ENCODE peak calls at places on chromosomes 3 and 15, in five cellular contexts. S is fibroblast of mammary gland, K is hepatocyte, X is mesothelial cell of epicardium, H is cardiac fibroblast. M is an unnamed sample.

GRCh38 chr3:15206662-15207576 is 873 bp downstream of the CAPN7 start:
- DNase-seq in S (peak; percentile 55), X (no peak), H (peak; percentile 36), K (peak; percentile 59), M (peak; percentile 57)

GRCh38 chr3:169239756-169240155 is 423.8 kb downstream of the MECOM start:
- DNase-seq in S (no peak), H (no peak), X (no peak), K (no peak), M (no peak)

GRCh38 chr3:101240719-101241118 is 79.7 kb downstream of the IMPG2 start:
- DNase-seq in X (no peak), H (no peak), K (no peak), S (no peak), M (no peak)

GRCh38 chr3:166446291-166446690 is 609.1 kb upstream of the BCHE start:
- DNase-seq in X (no peak), H (no peak), S (peak; percentile 46), K (no peak), M (no peak)

GRCh38 chr15:26891448-26891881 is 24.6 kb downstream of the GABRA5 start:
- DNase-seq in H (peak; percentile 53), X (no peak), K (peak; percentile 88), S (peak; percentile 56), M (peak; percentile 29)

GRCh38 chr15:40493089-40493840 is 22.5 kb downstream of the CHST14 start:
- DNase-seq in H (no peak), X (no peak), K (no peak), S (peak; percentile 34), M (no peak)

GRCh38 chr3:105062853-105063252 is 303.9 kb upstream of the ALCAM start:
- DNase-seq in X (no peak), K (no peak), H (no peak), S (no peak), M (no peak)

GRCh38 chr15:78004919-78005634 is 72.4 kb downstream of the TBC1D2B start:
- DNase-seq in X (no peak), H (peak; percentile 93), K (peak; percentile 84), S (peak; percentile 95), M (peak; percentile 94)

GRCh38 chr15:76393614-76394013 is 57.0 kb downstream of the ISL2 start:
- DNase-seq in X (no peak), H (peak; percentile 25), K (no peak), S (peak; percentile 3), M (no peak)

GRCh38 chr15:51736646-51737537 is 563 bp downstream of the LYSMD2 start:
- DNase-seq in S (no peak), X (no peak), K (peak; percentile 41), H (no peak), M (no peak)

GRCh38 chr3:123130079-123130726 is 63.4 kb downstream of the PDIA5 start:
- DNase-seq in K (peak; percentile 83), S (no peak), X (no peak), H (no peak), M (no peak)

GRCh38 chr3:165193392-165194268 is 2.6 kb downstream of the SLITRK3 start:
- DNase-seq in X (no peak), S (no peak), H (no peak), K (no peak), M (no peak)

GRCh38 chr15:34223904-34224596 is 766 bp upstream of the EMC4 start:
- DNase-seq in S (no peak), K (no peak), X (no peak), H (no peak), M (peak; percentile 20)

GRCh38 chr3:178137831-178138230 is 398.4 kb upstream of the KCNMB2 start:
- DNase-seq in X (no peak), S (no peak), H (no peak), K (no peak), M (peak; percentile 72)

GRCh38 chr3:65335587-65335986 is 647.8 kb upstream of the ADAMTS9 start:
- DNase-seq in S (no peak), H (no peak), K (no peak), X (no peak), M (no peak)

GRCh38 chr3:130939753-130940152 is 45.9 kb downstream of the ATP2C1 start:
- DNase-seq in K (no peak), X (no peak), H (peak; percentile 41), S (no peak), M (peak; percentile 68)

GRCh38 chr3:117692416-117692995 is 982.9 kb downstream of the TUSC7 start:
- DNase-seq in K (no peak), S (peak; percentile 88), X (no peak), H (peak; percentile 9), M (no peak)

GRCh38 chr3:5072100-5072816 is 49.8 kb upstream of the ARL8B start:
- DNase-seq in H (no peak), S (peak; percentile 25), K (no peak), X (no peak), M (no peak)

GRCh38 chr3:143237036-143237688 is 117.6 kb downstream of the CHST2 start:
- DNase-seq in X (no peak), K (peak; percentile 59), S (peak; percentile 15), H (no peak), M (no peak)

GRCh38 chr15:85730001-85730820 is 64.5 kb downstream of the KLHL25 start:
- DNase-seq in K (peak; percentile 79), X (no peak), H (peak; percentile 81), S (peak; percentile 77), M (peak; percentile 80)

GRCh38 chr3:136311971-136312370 is 61.8 kb downstream of the PCCB start:
- DNase-seq in X (no peak), K (no peak), S (peak; percentile 34), H (no peak), M (no peak)

GRCh38 chr3:23113455-23114171 is 89.5 kb upstream of the UBE2E2 start:
- DNase-seq in X (no peak), S (peak; percentile 85), K (peak; percentile 15), H (peak; percentile 50), M (peak; percentile 17)

GRCh38 chr3:172713316-172713715 is 2.4 kb upstream of the NCEH1 start:
- DNase-seq in X (no peak), S (peak; percentile 77), K (no peak), H (peak; percentile 11), M (no peak)

GRCh38 chr3:46400000-46400734 is 6.7 kb downstream of the CCR5AS start:
- DNase-seq in S (peak; percentile 73), K (peak; percentile 65), X (no peak), H (peak; percentile 57), M (peak; percentile 68)

GRCh38 chr3:71689305-71689704 is 35.9 kb downstream of the EIF4E3 start:
- DNase-seq in K (no peak), H (no peak), X (no peak), S (no peak), M (no peak)
- TF ChIP-seq CTCF in K (no peak), H (no peak), X (no peak), S (no peak), M (no peak)

DNA sequence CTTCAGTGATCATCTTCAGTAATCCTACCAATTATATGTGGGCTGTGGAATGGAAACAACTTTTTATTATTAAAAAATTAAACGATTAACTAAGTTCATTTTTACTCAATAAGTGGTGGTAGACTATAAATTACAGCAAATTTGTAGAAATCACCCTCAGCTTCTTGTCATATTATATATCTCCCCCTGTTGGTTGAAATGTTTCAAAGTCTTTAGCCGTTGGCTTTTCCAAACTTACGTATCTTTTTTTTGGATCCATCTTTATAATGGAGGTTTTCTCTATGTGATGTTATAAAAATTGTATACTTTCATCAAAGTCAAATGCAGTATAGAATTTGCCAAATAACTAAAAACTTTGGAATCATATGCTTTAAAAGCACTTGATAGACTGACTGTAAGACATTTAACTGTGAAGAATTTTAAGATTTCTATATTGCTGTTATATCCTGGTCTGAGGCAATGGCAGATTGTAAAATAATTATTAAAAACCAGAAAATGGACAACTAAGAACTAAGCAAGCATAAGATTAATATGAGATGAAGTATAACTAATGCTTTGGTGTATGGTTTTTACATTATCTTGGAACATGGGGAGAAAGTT is 44.7 kb downstream of the ATP11B start:
- DNase-seq in S (peak; percentile 56), K (peak; percentile 54), X (no peak), H (peak; percentile 67), M (peak; percentile 57)
- TF ChIP-seq CTCF in S (peak; percentile 52), K (peak; percentile 60), X (peak; percentile 61), H (peak; percentile 36), M (peak; percentile 48)

DNA sequence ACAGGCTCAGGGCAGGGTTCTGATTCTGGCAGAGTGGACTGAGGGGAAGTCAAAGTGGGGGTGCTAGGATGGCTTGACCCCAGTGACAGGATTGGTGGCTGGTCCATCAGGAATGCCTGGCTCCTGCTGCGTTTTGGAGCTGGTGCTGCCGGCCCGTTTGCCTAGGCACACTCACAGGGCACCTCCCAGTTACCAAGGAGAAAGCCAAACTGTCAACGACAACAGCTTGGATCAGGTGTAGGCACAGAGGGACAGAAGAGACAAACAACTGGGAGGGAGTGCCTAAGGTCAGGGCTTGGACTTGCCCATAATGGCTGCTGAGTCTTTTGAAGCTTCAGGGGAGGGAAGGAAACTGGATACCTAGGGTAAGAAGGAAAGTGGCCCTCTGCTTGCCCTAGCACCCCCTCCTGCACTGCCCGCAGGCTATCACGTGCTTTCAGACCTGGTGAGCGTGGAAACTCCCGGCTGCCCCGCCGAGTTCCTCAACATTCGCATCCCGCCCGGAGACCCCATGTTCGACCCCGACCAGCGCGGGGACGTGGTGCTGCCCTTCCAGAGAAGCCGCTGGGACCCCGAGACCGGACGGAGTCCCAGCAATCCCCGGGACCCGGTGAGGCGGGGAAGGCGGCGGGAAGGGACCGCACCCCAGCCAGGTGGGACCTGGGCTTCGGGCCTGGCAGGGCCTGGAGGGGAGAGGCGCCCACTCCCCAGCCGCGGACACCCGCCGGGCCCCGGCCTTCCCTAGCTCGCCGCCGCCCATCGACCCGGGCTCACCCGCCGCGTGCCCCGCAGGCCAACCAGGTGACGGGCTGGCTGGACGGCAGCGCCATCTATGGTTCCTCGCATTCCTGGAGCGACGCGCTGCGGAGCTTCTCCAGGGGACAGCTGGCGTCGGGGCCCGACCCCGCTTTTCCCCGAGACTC is 5.1 kb downstream of the DUOX1 start:
- DNase-seq in K (peak; percentile 58), H (no peak), S (no peak), X (no peak), M (no peak)
- TF ChIP-seq CTCF in K (peak; percentile 34), H (no peak), S (no peak), X (no peak), M (no peak)

DNA sequence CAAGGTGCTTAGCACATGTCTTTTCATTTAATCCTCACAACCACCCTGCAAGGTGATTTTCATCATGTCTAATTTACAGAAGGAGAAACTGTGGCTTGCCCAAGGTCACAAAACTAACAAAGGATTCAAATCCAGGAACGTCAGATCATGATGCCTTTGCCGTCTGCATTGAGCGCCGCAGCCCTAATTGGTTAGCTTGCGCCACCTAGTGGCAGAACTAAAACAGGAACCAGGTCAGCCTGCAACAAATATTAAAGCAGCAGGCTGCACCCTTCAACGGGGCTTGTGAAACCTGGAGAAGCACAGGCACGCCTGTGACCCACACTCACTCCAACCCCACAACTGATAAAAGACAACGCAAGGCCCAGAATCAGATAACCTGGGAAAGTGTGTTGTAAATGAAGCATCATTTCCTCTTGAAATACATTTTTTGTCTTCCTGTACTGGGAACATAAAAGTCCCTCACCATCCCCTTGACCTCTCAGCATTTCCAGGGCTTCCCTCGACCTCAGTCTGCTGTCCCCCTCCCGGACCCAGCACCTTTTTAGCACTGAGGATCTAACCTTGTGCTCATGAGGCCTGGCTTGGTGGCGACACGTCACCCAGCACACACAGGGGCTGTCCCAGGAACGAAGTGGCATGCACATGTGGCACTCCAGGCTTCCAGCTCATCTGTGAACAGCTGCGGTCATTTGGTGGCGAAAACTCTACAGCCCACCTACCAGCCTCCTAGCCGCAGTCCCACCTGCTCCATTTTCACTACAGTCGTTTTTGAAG is 17.3 kb downstream of the DPH3 start:
- DNase-seq in K (peak; percentile 92), S (peak; percentile 85), X (peak; percentile 56), H (peak; percentile 90), M (peak; percentile 86)
- TF ChIP-seq CTCF in K (peak; percentile 98), S (peak; percentile 95), X (peak; percentile 91), H (peak; percentile 90), M (peak; percentile 88)

M was measured in fibroblast of villous mesenchyme.